ENCODE peak calls at places on chromosome 18, in seven cellular contexts. One of them, this sample, is unnamed.

GRCh38 chr18:68734311-68734710 is 19.4 kb upstream of the TMX3 start:
- DNase-seq in fibroblast of mammary gland: peak
- DNase-seq in GM10248: no peak
- DNase-seq in HL-60: no peak
- DNase-seq in AG10803: peak
- DNase-seq in mesothelial cell of epicardium: no peak
- DNase-seq in progenitor cell of endocrine pancreas: no peak
- DNase-seq in this sample: no peak

GRCh38 chr18:9475643-9476580 is 599 bp downstream of the RALBP1 start:
- DNase-seq in AG10803: peak
- DNase-seq in mesothelial cell of epicardium: no peak
- DNase-seq in HL-60: no peak
- DNase-seq in progenitor cell of endocrine pancreas: no peak
- DNase-seq in GM10248: peak
- DNase-seq in fibroblast of mammary gland: peak
- DNase-seq in this sample: peak

GRCh38 chr18:60448487-60449267 is 76.1 kb upstream of the MC4R start:
- DNase-seq in progenitor cell of endocrine pancreas: no peak
- DNase-seq in AG10803: no peak
- DNase-seq in GM10248: no peak
- DNase-seq in HL-60: no peak
- DNase-seq in mesothelial cell of epicardium: no peak
- DNase-seq in fibroblast of mammary gland: no peak
- DNase-seq in this sample: no peak

GRCh38 chr18:59554796-59555195 is 142.4 kb downstream of the CCBE1 start:
- DNase-seq in fibroblast of mammary gland: no peak
- DNase-seq in mesothelial cell of epicardium: no peak
- DNase-seq in HL-60: no peak
- DNase-seq in GM10248: no peak
- DNase-seq in AG10803: no peak
- DNase-seq in progenitor cell of endocrine pancreas: no peak
- DNase-seq in this sample: no peak

GRCh38 chr18:76658627-76659026 is 163.6 kb upstream of the ZNF516 start:
- DNase-seq in AG10803: no peak
- DNase-seq in GM10248: peak
- DNase-seq in progenitor cell of endocrine pancreas: no peak
- DNase-seq in fibroblast of mammary gland: no peak
- DNase-seq in mesothelial cell of epicardium: no peak
- DNase-seq in HL-60: no peak
- DNase-seq in this sample: peak

GRCh38 chr18:9643549-9643948 is 29.2 kb upstream of the PPP4R1 start:
- DNase-seq in progenitor cell of endocrine pancreas: no peak
- DNase-seq in AG10803: peak
- DNase-seq in mesothelial cell of epicardium: no peak
- DNase-seq in GM10248: no peak
- DNase-seq in fibroblast of mammary gland: peak
- DNase-seq in HL-60: no peak
- DNase-seq in this sample: no peak

GRCh38 chr18:27797484-27797883 is 379.4 kb downstream of the CDH2 start:
- DNase-seq in GM10248: no peak
- DNase-seq in fibroblast of mammary gland: no peak
- DNase-seq in HL-60: no peak
- DNase-seq in progenitor cell of endocrine pancreas: no peak
- DNase-seq in AG10803: no peak
- DNase-seq in mesothelial cell of epicardium: no peak
- DNase-seq in this sample: no peak

GRCh38 chr18:44423826-44424225 is 256.9 kb upstream of the SETBP1 start:
- DNase-seq in AG10803: no peak
- DNase-seq in fibroblast of mammary gland: no peak
- DNase-seq in GM10248: no peak
- DNase-seq in HL-60: no peak
- DNase-seq in mesothelial cell of epicardium: no peak
- DNase-seq in progenitor cell of endocrine pancreas: no peak
- DNase-seq in this sample: no peak

GRCh38 chr18:35127201-35127600 is 86.0 kb downstream of the MAPRE2 start:
- DNase-seq in AG10803: no peak
- DNase-seq in progenitor cell of endocrine pancreas: no peak
- DNase-seq in GM10248: no peak
- DNase-seq in fibroblast of mammary gland: peak
- DNase-seq in HL-60: no peak
- DNase-seq in mesothelial cell of epicardium: no peak
- DNase-seq in this sample: no peak
- TF ChIP-seq CTCF in AG10803: peak
- TF ChIP-seq CTCF in progenitor cell of endocrine pancreas: no peak
- TF ChIP-seq CTCF in GM10248: no peak
- TF ChIP-seq CTCF in fibroblast of mammary gland: peak
- TF ChIP-seq CTCF in HL-60: no peak
- TF ChIP-seq CTCF in mesothelial cell of epicardium: no peak
- TF ChIP-seq CTCF in this sample: no peak

GRCh38 chr18:71939483-71939882 is 604.7 kb downstream of the CBLN2 start:
- DNase-seq in mesothelial cell of epicardium: no peak
- DNase-seq in progenitor cell of endocrine pancreas: no peak
- DNase-seq in fibroblast of mammary gland: no peak
- DNase-seq in AG10803: no peak
- DNase-seq in HL-60: no peak
- DNase-seq in GM10248: no peak
- DNase-seq in this sample: no peak

GRCh38 chr18:71942433-71942832 is 601.7 kb downstream of the CBLN2 start:
- DNase-seq in GM10248: no peak
- DNase-seq in AG10803: no peak
- DNase-seq in progenitor cell of endocrine pancreas: no peak
- DNase-seq in HL-60: no peak
- DNase-seq in mesothelial cell of epicardium: no peak
- DNase-seq in fibroblast of mammary gland: no peak
- DNase-seq in this sample: no peak
- TF ChIP-seq CTCF in GM10248: no peak
- TF ChIP-seq CTCF in AG10803: no peak
- TF ChIP-seq CTCF in progenitor cell of endocrine pancreas: no peak
- TF ChIP-seq CTCF in HL-60: no peak
- TF ChIP-seq CTCF in mesothelial cell of epicardium: no peak
- TF ChIP-seq CTCF in fibroblast of mammary gland: no peak
- TF ChIP-seq CTCF in this sample: no peak

GRCh38 chr18:63265322-63265721 is 54.2 kb downstream of the BCL2 start:
- DNase-seq in AG10803: no peak
- DNase-seq in GM10248: no peak
- DNase-seq in HL-60: no peak
- DNase-seq in progenitor cell of endocrine pancreas: no peak
- DNase-seq in fibroblast of mammary gland: no peak
- DNase-seq in mesothelial cell of epicardium: no peak
- DNase-seq in this sample: no peak

GRCh38 chr18:63263444-63263843 is 56.1 kb downstream of the BCL2 start:
- DNase-seq in HL-60: no peak
- DNase-seq in progenitor cell of endocrine pancreas: no peak
- DNase-seq in GM10248: no peak
- DNase-seq in mesothelial cell of epicardium: no peak
- DNase-seq in fibroblast of mammary gland: no peak
- DNase-seq in AG10803: no peak
- DNase-seq in this sample: no peak

GRCh38 chr18:63264871-63265270 is 54.7 kb downstream of the BCL2 start:
- DNase-seq in HL-60: no peak
- DNase-seq in GM10248: no peak
- DNase-seq in fibroblast of mammary gland: no peak
- DNase-seq in AG10803: no peak
- DNase-seq in mesothelial cell of epicardium: no peak
- DNase-seq in progenitor cell of endocrine pancreas: no peak
- DNase-seq in this sample: no peak

GRCh38 chr18:63267990-63268721 is 51.4 kb downstream of the BCL2 start:
- DNase-seq in HL-60: no peak
- DNase-seq in AG10803: peak
- DNase-seq in progenitor cell of endocrine pancreas: no peak
- DNase-seq in fibroblast of mammary gland: peak
- DNase-seq in mesothelial cell of epicardium: no peak
- DNase-seq in GM10248: no peak
- DNase-seq in this sample: no peak

GRCh38 chr18:63266888-63267790 is 52.4 kb downstream of the BCL2 start:
- DNase-seq in progenitor cell of endocrine pancreas: no peak
- DNase-seq in HL-60: no peak
- DNase-seq in mesothelial cell of epicardium: no peak
- DNase-seq in fibroblast of mammary gland: no peak
- DNase-seq in GM10248: no peak
- DNase-seq in AG10803: no peak
- DNase-seq in this sample: no peak
- TF ChIP-seq CTCF in progenitor cell of endocrine pancreas: no peak
- TF ChIP-seq CTCF in HL-60: no peak
- TF ChIP-seq CTCF in mesothelial cell of epicardium: no peak
- TF ChIP-seq CTCF in fibroblast of mammary gland: no peak
- TF ChIP-seq CTCF in GM10248: no peak
- TF ChIP-seq CTCF in AG10803: no peak
- TF ChIP-seq CTCF in this sample: no peak

DNA sequence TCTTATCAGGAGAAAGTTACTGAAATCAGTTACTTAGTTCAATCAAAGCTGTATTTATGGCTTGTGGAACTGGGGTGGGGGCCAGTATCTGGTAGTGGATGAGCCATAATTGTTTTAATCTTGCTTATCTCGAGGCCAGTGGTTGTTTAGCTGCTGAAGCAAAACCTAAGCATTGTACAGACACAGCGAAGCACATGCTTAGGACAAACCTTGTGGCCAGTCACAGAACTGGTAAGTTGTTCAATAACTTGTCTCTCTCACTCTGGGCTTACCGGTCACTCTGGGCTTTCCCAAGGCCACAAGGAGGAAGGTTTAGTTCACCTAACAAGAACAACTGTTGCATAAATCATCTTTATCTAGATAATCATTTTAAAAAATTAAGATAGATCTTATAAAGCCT is 296.6 kb upstream of the NETO1 start:
- DNase-seq in mesothelial cell of epicardium: no peak
- DNase-seq in HL-60: no peak
- DNase-seq in progenitor cell of endocrine pancreas: no peak
- DNase-seq in fibroblast of mammary gland: no peak
- DNase-seq in GM10248: no peak
- DNase-seq in AG10803: no peak
- DNase-seq in this sample: no peak
- TF ChIP-seq CTCF in mesothelial cell of epicardium: no peak
- TF ChIP-seq CTCF in HL-60: no peak
- TF ChIP-seq CTCF in progenitor cell of endocrine pancreas: no peak
- TF ChIP-seq CTCF in fibroblast of mammary gland: no peak
- TF ChIP-seq CTCF in GM10248: no peak
- TF ChIP-seq CTCF in AG10803: no peak
- TF ChIP-seq CTCF in this sample: no peak

GRCh38 chr18:23875966-23876365 is 138.6 kb upstream of the TTC39C start:
- DNase-seq in progenitor cell of endocrine pancreas: no peak
- DNase-seq in AG10803: no peak
- DNase-seq in fibroblast of mammary gland: no peak
- DNase-seq in HL-60: no peak
- DNase-seq in GM10248: no peak
- DNase-seq in mesothelial cell of epicardium: no peak
- DNase-seq in this sample: no peak
- TF ChIP-seq CTCF in progenitor cell of endocrine pancreas: no peak
- TF ChIP-seq CTCF in AG10803: no peak
- TF ChIP-seq CTCF in fibroblast of mammary gland: no peak
- TF ChIP-seq CTCF in HL-60: no peak
- TF ChIP-seq CTCF in GM10248: no peak
- TF ChIP-seq CTCF in mesothelial cell of epicardium: no peak
- TF ChIP-seq CTCF in this sample: no peak

DNA sequence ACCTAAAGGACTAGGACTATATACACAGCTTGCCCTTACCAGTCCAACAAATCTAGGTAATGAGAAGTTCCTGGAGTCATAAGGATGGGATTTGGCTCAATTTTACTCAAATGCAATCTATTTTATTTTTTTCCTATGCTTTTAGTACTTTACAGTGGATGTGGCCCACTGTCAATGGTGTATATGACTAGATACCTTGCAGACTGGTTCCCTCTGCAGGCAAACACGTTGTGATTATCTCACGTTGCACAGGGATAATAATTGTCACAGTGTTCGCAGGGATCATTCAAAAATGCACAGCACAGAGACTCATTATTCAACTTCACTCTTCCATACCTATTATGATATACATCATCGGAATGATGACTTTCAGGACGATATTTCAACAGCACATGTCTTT is 359.7 kb downstream of the MBD2 start:
- DNase-seq in HL-60: no peak
- DNase-seq in progenitor cell of endocrine pancreas: no peak
- DNase-seq in AG10803: peak
- DNase-seq in mesothelial cell of epicardium: no peak
- DNase-seq in GM10248: no peak
- DNase-seq in fibroblast of mammary gland: peak
- DNase-seq in this sample: no peak
- TF ChIP-seq CTCF in HL-60: no peak
- TF ChIP-seq CTCF in progenitor cell of endocrine pancreas: no peak
- TF ChIP-seq CTCF in AG10803: peak
- TF ChIP-seq CTCF in mesothelial cell of epicardium: no peak
- TF ChIP-seq CTCF in GM10248: no peak
- TF ChIP-seq CTCF in fibroblast of mammary gland: peak
- TF ChIP-seq CTCF in this sample: no peak